ENCODE peak calls at places on chromosome 11, in ten cellular contexts. V, B, F, X, T, N, Y, W, H and Z are unnamed samples.

GRCh38 chr11:29328961-29329441 is 687.8 kb downstream of the KCNA4 start:
- DNase-seq in F (peak), X (no peak), W (no peak), V (peak), B (no peak), T (no peak), Y (peak), N (no peak), H (peak), Z (no peak)

GRCh38 chr11:72278911-72279310 is 34.9 kb upstream of the PHOX2A start:
- DNase-seq in N (no peak), W (no peak), T (no peak), Y (peak), F (peak), B (no peak), H (peak), X (no peak), V (no peak), Z (no peak)

GRCh38 chr11:57460756-57461749 is 725 bp downstream of the RTN4RL2 start:
- DNase-seq in Y (no peak), X (no peak), W (no peak), F (no peak), V (no peak), T (no peak), B (no peak), N (no peak), H (no peak), Z (no peak)

GRCh38 chr11:22337571-22338464 is at the start of gene SLC17A6:
- DNase-seq in N (no peak), Y (peak), X (no peak), T (no peak), B (no peak), W (peak), H (peak), F (peak), V (peak), Z (no peak)

GRCh38 chr11:35619754-35620640 is 1.7 kb downstream of the FJX1 start:
- DNase-seq in W (no peak), H (peak), F (peak), T (no peak), B (peak), X (no peak), N (no peak), V (peak), Y (peak), Z (no peak)

GRCh38 chr11:2805388-2806057 is 80.1 kb downstream of the CDKN1C start:
- DNase-seq in V (no peak), H (no peak), W (no peak), Y (no peak), X (peak), F (no peak), N (no peak), B (peak), T (peak), Z (no peak)

GRCh38 chr11:26827567-26828037 is 105.7 kb upstream of the SLC5A12 start:
- DNase-seq in V (no peak), B (peak), T (no peak), H (peak), W (no peak), Y (peak), F (peak), N (no peak), X (no peak), Z (no peak)

GRCh38 chr11:125281831-125282595 is 117.5 kb downstream of the PKNOX2 start:
- DNase-seq in B (no peak), F (no peak), H (no peak), X (no peak), W (no peak), V (no peak), Y (peak), N (no peak), T (no peak), Z (no peak)

GRCh38 chr11:197741-198235 is 4.9 kb downstream of the SCGB1C1 start:
- DNase-seq in W (no peak), N (no peak), Y (no peak), B (peak), T (peak), F (no peak), H (no peak), V (no peak), X (peak), Z (no peak)

GRCh38 chr11:16989554-16989953 is 24.7 kb downstream of the PLEKHA7 start:
- DNase-seq in B (no peak), T (no peak), F (no peak), W (no peak), H (no peak), X (no peak), Y (no peak), V (no peak), N (no peak), Z (no peak)

GRCh38 chr11:112689851-112690250 is 271.4 kb upstream of the NCAM1 start:
- DNase-seq in H (no peak), B (no peak), T (no peak), F (no peak), N (no peak), Y (no peak), W (no peak), V (no peak), X (no peak), Z (no peak)

GRCh38 chr11:101022256-101022655 is 107.4 kb downstream of the PGR start:
- DNase-seq in H (no peak), Y (no peak), W (no peak), B (no peak), F (no peak), V (peak), N (no peak), X (no peak), T (no peak), Z (no peak)

GRCh38 chr11:26976389-26976788 is 17.5 kb upstream of the FIBIN start:
- DNase-seq in B (no peak), W (no peak), H (peak), T (no peak), N (no peak), V (no peak), F (peak), X (no peak), Y (peak), Z (no peak)

GRCh38 chr11:92707173-92707619 is 262.3 kb upstream of the MTNR1B start:
- DNase-seq in W (no peak), B (no peak), X (no peak), Y (no peak), V (no peak), N (no peak), T (no peak), F (no peak), H (peak), Z (no peak)

GRCh38 chr11:47327025-47327424 is 25.5 kb downstream of the MYBPC3 start:
- DNase-seq in N (no peak), T (no peak), V (no peak), F (no peak), X (no peak), W (no peak), Y (no peak), H (no peak), B (no peak), Z (no peak)

GRCh38 chr11:4645974-4646373 is 2.2 kb downstream of the OR51E1 start:
- DNase-seq in Y (no peak), V (no peak), H (no peak), F (no peak), T (no peak), N (no peak), W (no peak), B (no peak), X (no peak), Z (no peak)

GRCh38 chr11:76577199-76577920 is 93.2 kb downstream of the LRRC32 start:
- DNase-seq in N (no peak), Y (peak), H (peak), V (peak), F (peak), X (no peak), T (no peak), W (no peak), B (peak), Z (no peak)

GRCh38 chr11:119330237-119330636 is 4.1 kb upstream of the RNF26 start:
- DNase-seq in B (no peak), W (no peak), F (no peak), X (no peak), N (no peak), T (no peak), V (no peak), Y (no peak), H (no peak), Z (no peak)

DNA sequence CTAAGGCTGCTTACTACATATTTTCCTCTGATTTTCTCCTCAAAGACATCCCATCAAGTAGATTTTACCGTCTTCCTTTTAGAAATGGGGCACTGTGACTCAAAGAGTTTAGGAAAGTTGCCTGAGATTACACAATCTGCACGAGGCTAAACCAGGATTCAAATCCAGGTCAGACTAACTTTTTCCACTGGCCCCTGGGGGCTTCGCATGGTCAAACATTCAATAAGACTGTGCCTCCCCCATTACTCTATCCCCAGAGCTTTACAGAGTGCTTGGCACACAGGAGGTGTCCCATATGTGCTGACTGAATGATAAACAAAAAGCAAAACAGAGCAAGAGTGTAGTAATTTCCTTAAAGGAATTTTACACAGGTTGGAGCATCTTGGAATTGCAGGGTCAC is 118.1 kb upstream of the TEAD1 start:
- DNase-seq in W (no peak), X (no peak), B (no peak), H (peak), V (no peak), F (peak), T (no peak), Y (peak), N (no peak), Z (no peak)
- H3K27ac ChIP-seq in W (no peak), X (peak), B (peak), H (peak), V (no peak), F (peak), T (no peak), Y (peak), N (peak), Z (no peak)

GRCh38 chr11:102453921-102454320 is 1.4 kb upstream of the TMEM123 start:
- DNase-seq in W (no peak), Y (no peak), N (no peak), F (no peak), X (no peak), T (no peak), B (no peak), V (no peak), H (no peak), Z (no peak)

GRCh38 chr11:102458531-102458930 is 6.0 kb upstream of the TMEM123 start:
- DNase-seq in X (no peak), H (peak), Y (no peak), W (no peak), V (no peak), F (no peak), T (no peak), N (no peak), B (no peak), Z (no peak)

GRCh38 chr11:102457865-102458264 is 5.3 kb upstream of the TMEM123 start:
- DNase-seq in Y (no peak), N (no peak), W (no peak), X (no peak), B (no peak), T (no peak), H (no peak), V (peak), F (no peak), Z (no peak)

GRCh38 chr11:102457056-102457677 is 4.6 kb upstream of the TMEM123 start:
- DNase-seq in H (no peak), W (no peak), F (no peak), V (no peak), B (no peak), X (no peak), Y (no peak), T (no peak), N (no peak), Z (no peak)

DNA sequence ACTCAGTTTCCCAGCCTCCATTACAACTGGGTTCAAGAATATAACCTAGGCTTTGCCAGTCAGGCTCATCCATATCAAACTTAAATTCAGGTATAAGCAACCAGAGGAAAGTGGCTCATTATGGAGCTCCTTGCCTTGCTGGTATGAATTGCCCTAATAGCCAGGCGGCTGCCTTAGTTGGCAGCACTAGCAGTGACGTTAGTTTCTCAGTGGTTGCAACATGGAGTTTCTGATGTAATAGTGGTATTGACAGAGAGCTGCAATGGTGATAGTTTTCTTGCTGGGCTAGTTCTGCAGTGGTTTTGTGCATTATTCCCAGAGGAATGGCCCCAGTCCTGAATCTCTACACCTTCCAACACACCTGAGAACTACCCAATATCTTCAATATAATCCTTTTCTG is 3.8 kb upstream of the TMEM123 start:
- DNase-seq in T (no peak), H (peak), N (no peak), V (no peak), Y (no peak), X (peak), F (no peak), W (no peak), B (no peak), Z (no peak)
- H3K27ac ChIP-seq in T (no peak), H (no peak), N (no peak), V (no peak), Y (no peak), X (no peak), F (no peak), W (no peak), B (no peak), Z (no peak)

GRCh38 chr11:9808943-9809342 is 145.1 kb downstream of the SWAP70 start:
- DNase-seq in Y (peak), X (no peak), F (peak), N (no peak), B (no peak), H (peak), W (no peak), T (no peak), V (no peak), Z (no peak)

GRCh38 chr11:9817191-9817590 is 153.3 kb downstream of the SWAP70 start:
- DNase-seq in B (no peak), H (no peak), X (no peak), T (no peak), Y (no peak), W (no peak), F (no peak), V (no peak), N (no peak), Z (no peak)

GRCh38 chr11:9815486-9816136 is 151.7 kb downstream of the SWAP70 start:
- DNase-seq in H (peak), W (no peak), N (no peak), T (no peak), V (no peak), B (no peak), F (peak), Y (peak), X (peak), Z (no peak)

DNA sequence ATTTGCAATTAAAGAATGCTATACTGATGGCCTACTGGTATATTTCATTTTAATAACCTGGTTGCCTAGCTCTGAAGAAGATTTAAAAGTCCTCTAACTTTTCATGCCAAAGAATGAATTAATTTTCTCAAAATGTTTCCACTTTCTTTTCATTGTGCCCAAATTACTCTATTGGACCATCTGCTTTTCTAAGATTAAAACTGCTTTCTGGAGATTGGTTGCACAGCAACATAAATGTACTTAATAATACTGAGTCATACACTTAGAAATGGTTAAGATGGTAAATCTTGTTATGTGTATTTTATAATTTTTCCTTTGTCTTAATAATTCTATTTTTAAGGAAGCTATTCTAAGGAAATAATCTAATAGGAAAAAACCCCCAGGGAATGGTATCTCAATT is 150.2 kb downstream of the SWAP70 start:
- DNase-seq in X (no peak), H (no peak), F (no peak), V (no peak), B (no peak), Y (no peak), W (no peak), N (no peak), T (no peak), Z (no peak)
- H3K27ac ChIP-seq in X (no peak), H (no peak), F (no peak), V (no peak), B (no peak), Y (no peak), W (no peak), N (no peak), T (no peak), Z (no peak)

DNA sequence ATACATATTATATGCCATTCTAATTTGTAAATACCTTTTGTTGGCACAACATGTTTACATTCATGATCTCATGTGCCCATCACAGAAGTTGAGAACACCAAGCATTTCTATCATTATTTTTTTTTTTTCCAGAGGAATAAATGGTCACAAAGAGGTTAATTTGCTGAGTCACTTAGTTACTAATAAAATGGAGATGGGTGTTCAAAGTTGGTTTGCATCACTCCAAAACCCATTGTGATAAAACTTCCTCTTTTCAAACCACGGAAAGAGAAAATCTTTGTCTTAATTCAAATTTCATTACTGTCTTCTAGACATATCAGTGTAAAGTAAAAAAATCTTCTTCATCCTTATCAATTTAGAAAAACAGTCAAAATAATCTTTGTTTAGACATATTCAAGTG is 636.8 kb upstream of the CCDC179 start:
- DNase-seq in X (no peak), H (no peak), F (no peak), Y (no peak), B (no peak), W (no peak), V (no peak), N (no peak), T (no peak), Z (no peak)
- H3K27ac ChIP-seq in X (no peak), H (no peak), F (no peak), Y (no peak), B (no peak), W (no peak), V (no peak), N (no peak), T (no peak), Z (no peak)

GRCh38 chr11:85540181-85540580 is 87.0 kb downstream of the DLG2 start:
- DNase-seq in X (no peak), T (no peak), B (no peak), H (no peak), N (no peak), Y (no peak), W (no peak), V (no peak), F (no peak), Z (no peak)
- H3K27ac ChIP-seq in X (no peak), T (no peak), B (no peak), H (peak), N (no peak), Y (no peak), W (no peak), V (no peak), F (no peak), Z (no peak)